ENCODE peak calls at places on chromosomes 12 and 14, in eight cellular contexts. C is psoas muscle, W is transverse colon, X is fibroblast of mammary gland, F is coronary artery, L is MM.1S, P is HAP-1, J is DND-41. B is an unnamed sample.
A peak's percentile ranks its signal among the peaks of the same experiment; 100 is the strongest.

GRCh38 chr12:107254258-107254856 is 161.0 kb upstream of the CRY1 start:
- DNase-seq in C (no peak), W (no peak), X (no peak), F (no peak), L (no peak), P (no peak), J (no peak), B (no peak)

GRCh38 chr12:114780746-114781399 is 96.9 kb upstream of the TBX3 start:
- DNase-seq in C (no peak), W (no peak), X (no peak), F (no peak), L (no peak), P (no peak), J (no peak), B (no peak)

GRCh38 chr14:76350671-76351070 is 25.3 kb upstream of the ESRRB start:
- DNase-seq in C (no peak), W (no peak), X (no peak), F (no peak), L (no peak), P (no peak), J (no peak), B (no peak)

GRCh38 chr12:94427520-94428381 is 31.9 kb downstream of the CEP83 start:
- DNase-seq in C (no peak), W (peak; percentile 24), X (peak; percentile 78), F (no peak), L (no peak), P (peak; percentile 46), J (peak; percentile 66), B (peak; percentile 84)

GRCh38 chr12:32586390-32586789 is 92.7 kb upstream of the DNM1L start:
- DNase-seq in C (no peak), W (no peak), X (peak; percentile 75), F (no peak), L (no peak), P (no peak), J (peak; percentile 60), B (peak; percentile 83)

GRCh38 chr12:52530905-52531304 is 10.7 kb upstream of the KRT5 start:
- DNase-seq in C (no peak), W (no peak), X (no peak), F (no peak), L (no peak), P (no peak), J (no peak), B (no peak)

GRCh38 chr12:1858456-1858855 is 38.1 kb downstream of the LRTM2 start:
- DNase-seq in C (no peak), W (no peak), X (no peak), F (peak; percentile 62), L (no peak), P (no peak), J (no peak), B (no peak)

GRCh38 chr12:130743176-130743575 is 27.1 kb upstream of the RIMBP2 start:
- DNase-seq in C (no peak), W (no peak), X (no peak), F (no peak), L (no peak), P (no peak), J (no peak), B (no peak)

GRCh38 chr14:52547027-52547426 is 5.3 kb downstream of the TXNDC16 start:
- DNase-seq in C (no peak), W (no peak), X (no peak), F (no peak), L (no peak), P (no peak), J (no peak), B (no peak)

GRCh38 chr14:75259510-75259855 is 19.1 kb upstream of the FOS start:
- DNase-seq in C (no peak), W (no peak), X (peak; percentile 76), F (no peak), L (no peak), P (no peak), J (no peak), B (no peak)

GRCh38 chr14:75258803-75259509 is 19.7 kb upstream of the FOS start:
- DNase-seq in C (peak; percentile 98), W (peak; percentile 100), X (peak; percentile 100), F (peak; percentile 99), L (peak; percentile 94), P (peak; percentile 98), J (peak; percentile 99), B (peak; percentile 99)

GRCh38 chr14:75262641-75263040 is 16.0 kb upstream of the FOS start:
- DNase-seq in C (no peak), W (no peak), X (no peak), F (no peak), L (no peak), P (no peak), J (no peak), B (no peak)

GRCh38 chr14:75258079-75258802 is 20.4 kb upstream of the FOS start:
- DNase-seq in C (peak; percentile 76), W (peak; percentile 61), X (peak; percentile 73), F (peak; percentile 87), L (no peak), P (no peak), J (no peak), B (no peak)

GRCh38 chr14:75259946-75260545 is 18.6 kb upstream of the FOS start:
- DNase-seq in C (no peak), W (no peak), X (no peak), F (no peak), L (no peak), P (no peak), J (no peak), B (peak; percentile 27)
- H3K4me3 ChIP-seq in C (no peak overlapping the region), W (peak overlapping the region; percentile 46), X (no peak overlapping the region), F (no peak overlapping the region), L (no peak overlapping the region), P (no peak overlapping the region), J (no peak overlapping the region), B (no peak overlapping the region)

DNA sequence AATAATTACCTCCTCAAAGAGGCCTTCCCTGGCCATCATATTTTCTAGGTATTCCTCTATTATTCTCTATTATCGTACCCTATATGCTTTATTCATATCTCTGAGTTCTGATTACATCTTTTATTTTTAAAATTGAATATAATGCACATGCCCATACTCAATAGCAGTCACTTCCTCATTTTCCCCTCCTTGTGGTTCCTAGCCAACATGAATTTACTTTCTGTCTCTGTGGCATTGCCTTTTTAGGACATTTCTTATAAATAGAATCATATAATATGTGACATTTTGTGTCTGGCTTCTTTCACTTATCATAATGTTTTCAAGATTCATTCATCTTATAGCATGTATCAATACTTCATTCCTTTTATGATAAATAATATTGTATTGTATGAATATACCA is 74.4 kb upstream of the TRHDE start:
- DNase-seq in C (no peak), W (no peak), X (no peak), F (no peak), L (no peak), P (no peak), J (no peak), B (no peak)
- H3K4me3 ChIP-seq in C (no peak overlapping the region), W (no peak overlapping the region), X (no peak overlapping the region), F (no peak overlapping the region), L (no peak overlapping the region), P (no peak overlapping the region), J (no peak overlapping the region), B (no peak overlapping the region)

DNA sequence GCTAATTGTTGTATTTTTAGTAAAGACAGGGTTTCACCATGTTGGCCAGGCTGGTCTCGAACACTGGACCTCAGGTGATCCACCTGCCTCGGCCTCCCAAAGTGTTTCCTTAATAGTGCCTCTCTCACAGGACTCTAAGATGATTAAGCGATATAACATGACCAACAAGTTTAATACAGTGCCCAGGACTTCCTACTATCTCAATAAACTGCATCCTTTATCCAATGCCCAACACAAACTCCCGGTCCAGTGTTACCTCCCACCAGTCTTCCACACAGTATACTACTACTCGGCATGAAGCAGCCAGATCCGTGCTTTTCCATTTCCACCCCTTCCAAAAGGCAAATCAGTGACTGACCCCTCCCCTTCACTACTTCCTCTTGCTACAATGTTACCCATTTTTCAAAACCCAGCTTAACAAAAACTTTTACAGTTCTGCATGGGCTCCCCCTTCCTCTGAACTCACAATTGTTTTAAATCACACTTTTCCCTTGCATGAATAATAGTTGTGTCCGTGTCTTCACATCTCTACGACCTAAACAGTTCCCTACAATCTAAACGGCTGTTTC is 895 bp downstream of the NOP2 start:
- DNase-seq in C (no peak), W (no peak), X (peak; percentile 16), F (no peak), L (no peak), P (peak; percentile 26), J (no peak), B (no peak)
- H3K4me3 ChIP-seq in C (peak overlapping the region; percentile 79), W (peak overlapping the region; percentile 66), X (peak overlapping the region; percentile 96), F (peak overlapping the region; percentile 86), L (peak overlapping the region; percentile 77), P (peak overlapping the region; percentile 85), J (peak overlapping the region; percentile 75), B (peak overlapping the region; percentile 97)

GRCh38 chr14:79480212-79480611 is 731.1 kb downstream of the DIO2 start:
- DNase-seq in C (no peak), W (no peak), X (no peak), F (no peak), L (no peak), P (no peak), J (no peak), B (no peak)
- H3K4me3 ChIP-seq in C (no peak overlapping the region), W (no peak overlapping the region), X (no peak overlapping the region), F (no peak overlapping the region), L (no peak overlapping the region), P (no peak overlapping the region), J (no peak overlapping the region), B (no peak overlapping the region)

GRCh38 chr12:6425588-6426531 is 18.9 kb upstream of the CD27 start:
- DNase-seq in C (peak; percentile 28), W (no peak), X (peak; percentile 22), F (no peak), L (no peak), P (no peak), J (no peak), B (no peak)
- H3K4me3 ChIP-seq in C (no peak overlapping the region), W (no peak overlapping the region), X (no peak overlapping the region), F (no peak overlapping the region), L (no peak overlapping the region), P (no peak overlapping the region), J (no peak overlapping the region), B (no peak overlapping the region)